ENCODE peak calls at places on chromosomes 13 and 19, in ten cellular contexts. Z, D, Q, C, U, R, A, W, O and L are unnamed samples.

GRCh38 chr13:67238861-67239260 is 8.7 kb upstream of the PCDH9 start:
- DNase-seq in R (no peak), C (no peak), W (no peak), A (no peak), D (no peak), Q (no peak), U (no peak), O (no peak), Z (no peak), L (no peak)

GRCh38 chr19:10655457-10656312 is 1.5 kb downstream of the ILF3 start:
- DNase-seq in O (no peak), U (no peak), Q (peak; percentile 30), A (peak; percentile 18), Z (no peak), C (no peak), D (peak; percentile 75), W (no peak), R (peak; percentile 4), L (no peak)

GRCh38 chr19:51347209-51347928 is 5.4 kb upstream of the VSIG10L start:
- DNase-seq in W (no peak), A (no peak), U (no peak), R (no peak), O (no peak), C (no peak), Q (no peak), Z (no peak), D (no peak), L (no peak)

GRCh38 chr13:100588350-100589177 is at the start of gene GGACT:
- DNase-seq in C (peak; percentile 92), W (peak; percentile 21), A (peak; percentile 88), R (peak; percentile 64), Z (peak; percentile 85), U (peak; percentile 89), D (peak; percentile 34), O (peak; percentile 76), Q (peak; percentile 12), L (peak; percentile 87)

GRCh38 chr13:40910324-40911050 is 108.6 kb downstream of the ELF1 start:
- DNase-seq in R (no peak), W (no peak), D (peak; percentile 16), U (no peak), Q (no peak), A (peak; percentile 21), O (no peak), C (no peak), Z (no peak), L (no peak)

GRCh38 chr19:3314962-3315675 is 51.3 kb upstream of the NFIC start:
- DNase-seq in O (no peak), W (no peak), Q (no peak), A (no peak), Z (no peak), U (no peak), C (no peak), R (no peak), D (no peak), L (no peak)

GRCh38 chr19:16834747-16835146 is 5.5 kb downstream of the SIN3B start:
- DNase-seq in U (no peak), C (peak; percentile 23), O (no peak), Z (no peak), A (no peak), W (no peak), Q (no peak), R (no peak), D (peak; percentile 29), L (no peak)

GRCh38 chr13:60134376-60134775 is 29.4 kb downstream of the DIAPH3 start:
- DNase-seq in C (no peak), R (no peak), D (peak; percentile 13), A (no peak), Q (no peak), U (no peak), W (no peak), Z (no peak), O (no peak), L (peak; percentile 4)

GRCh38 chr19:45442927-45443461 is 19.3 kb upstream of the ERCC1 start:
- DNase-seq in W (peak; percentile 30), Q (no peak), C (peak; percentile 88), Z (no peak), U (peak; percentile 62), R (peak; percentile 48), A (peak; percentile 39), D (peak; percentile 79), O (no peak), L (no peak)